ENCODE peak calls at places on chromosome 16, in eight cellular contexts. C is heart right ventricle; N is esophagus muscularis mucosa; M is trophoblast cell; D is CD4-positive, alpha-beta T cell; X is stomach; L is effector memory CD4-positive, alpha-beta T cell; I is Peyer's patch. F is an unnamed sample. For H3K27me3, the result is how much of the 10 kb centered on the place peaks cover.

GRCh38 chr16:57999366-57999970 is 1.0 kb downstream of the ZNF319 start:
- DNase-seq in C (no peak), M (no peak), X (no peak), N (no peak), D (no peak), I (no peak), L (no peak), F (no peak)

GRCh38 chr16:4695473-4696171 is 2.3 kb downstream of the NUDT16L1 start:
- DNase-seq in C (no peak), N (no peak), M (no peak), X (no peak), D (no peak), I (no peak), L (no peak), F (peak)

GRCh38 chr16:50088302-50088701 is 22.5 kb downstream of the HEATR3 start:
- DNase-seq in I (no peak), X (no peak), L (no peak), C (no peak), M (no peak), D (no peak), N (no peak), F (no peak)

GRCh38 chr16:75288181-75288580 is 36.8 kb upstream of the BCAR1 start:
- DNase-seq in M (no peak), I (no peak), C (no peak), X (no peak), L (no peak), D (no peak), N (no peak), F (no peak)

GRCh38 chr16:89378947-89379771 is 111.2 kb downstream of the ANKRD11 start:
- DNase-seq in C (no peak), D (no peak), I (no peak), L (no peak), X (no peak), N (no peak), M (no peak), F (no peak)

GRCh38 chr16:57143125-57143965 is 42.5 kb downstream of the PSME3IP1 start:
- DNase-seq in L (no peak), N (no peak), X (no peak), D (no peak), C (no peak), M (no peak), I (peak), F (no peak)

GRCh38 chr16:28155293-28155692 is 56.5 kb downstream of the XPO6 start:
- DNase-seq in N (no peak), C (no peak), X (no peak), I (no peak), D (no peak), L (no peak), M (no peak), F (no peak)

GRCh38 chr16:65832269-65832668 is 534.2 kb upstream of the CDH5 start:
- DNase-seq in X (no peak), M (no peak), I (no peak), C (no peak), N (no peak), L (no peak), D (no peak), F (no peak)

GRCh38 chr16:10525214-10525825 is 55.1 kb downstream of the EMP2 start:
- DNase-seq in L (no peak), D (no peak), X (no peak), I (no peak), M (peak), N (no peak), C (no peak), F (no peak)

GRCh38 chr16:53065436-53066165 is 10.8 kb downstream of the CHD9 start:
- DNase-seq in M (no peak), X (no peak), N (no peak), I (no peak), C (no peak), L (no peak), D (no peak), F (no peak)

GRCh38 chr16:12754824-12755543 is 48.7 kb downstream of the CPPED1 start:
- DNase-seq in D (no peak), L (no peak), M (peak), I (no peak), X (no peak), C (no peak), N (no peak), F (no peak)

GRCh38 chr16:10575506-10576130 is 4.8 kb downstream of the EMP2 start:
- DNase-seq in X (no peak), N (no peak), D (no peak), I (no peak), L (no peak), C (no peak), M (no peak), F (no peak)

GRCh38 chr16:83552193-83552592 is 255.6 kb upstream of the HSBP1 start:
- DNase-seq in N (no peak), M (no peak), I (no peak), L (no peak), X (no peak), C (no peak), D (no peak), F (no peak)

GRCh38 chr16:72202014-72202413 is 30.1 kb upstream of the PMFBP1 start:
- DNase-seq in N (no peak), I (no peak), C (no peak), D (no peak), M (no peak), X (no peak), L (no peak), F (no peak)

GRCh38 chr16:14289692-14290340 is 218.7 kb downstream of the MRTFB start:
- DNase-seq in N (no peak), I (no peak), C (no peak), M (peak), X (peak), D (no peak), L (no peak), F (no peak)

GRCh38 chr16:30551781-30552180 is 6.4 kb downstream of the ZNF764 start:
- DNase-seq in I (no peak), D (peak), C (no peak), L (peak), M (peak), N (no peak), X (no peak), F (no peak)

GRCh38 chr16:78576941-78577340 is 477.5 kb downstream of the WWOX start:
- DNase-seq in L (no peak), I (no peak), M (no peak), D (no peak), N (no peak), C (no peak), X (no peak), F (no peak)

GRCh38 chr16:85171004-85171808 is 58.9 kb upstream of the CIBAR2 start:
- DNase-seq in D (no peak), N (no peak), C (no peak), M (peak), X (no peak), L (no peak), I (no peak), F (no peak)

GRCh38 chr16:85168732-85169256 is 56.5 kb upstream of the CIBAR2 start:
- DNase-seq in D (no peak), X (no peak), N (no peak), C (peak), M (peak), L (no peak), I (no peak), F (peak)

GRCh38 chr16:85170066-85171003 is 58.1 kb upstream of the CIBAR2 start:
- DNase-seq in L (no peak), C (no peak), I (no peak), D (no peak), X (no peak), N (no peak), M (no peak), F (no peak)

GRCh38 chr16:85167589-85168537 is 55.6 kb upstream of the CIBAR2 start:
- DNase-seq in M (no peak), C (no peak), I (no peak), X (no peak), N (no peak), L (no peak), D (no peak), F (peak)

DNA sequence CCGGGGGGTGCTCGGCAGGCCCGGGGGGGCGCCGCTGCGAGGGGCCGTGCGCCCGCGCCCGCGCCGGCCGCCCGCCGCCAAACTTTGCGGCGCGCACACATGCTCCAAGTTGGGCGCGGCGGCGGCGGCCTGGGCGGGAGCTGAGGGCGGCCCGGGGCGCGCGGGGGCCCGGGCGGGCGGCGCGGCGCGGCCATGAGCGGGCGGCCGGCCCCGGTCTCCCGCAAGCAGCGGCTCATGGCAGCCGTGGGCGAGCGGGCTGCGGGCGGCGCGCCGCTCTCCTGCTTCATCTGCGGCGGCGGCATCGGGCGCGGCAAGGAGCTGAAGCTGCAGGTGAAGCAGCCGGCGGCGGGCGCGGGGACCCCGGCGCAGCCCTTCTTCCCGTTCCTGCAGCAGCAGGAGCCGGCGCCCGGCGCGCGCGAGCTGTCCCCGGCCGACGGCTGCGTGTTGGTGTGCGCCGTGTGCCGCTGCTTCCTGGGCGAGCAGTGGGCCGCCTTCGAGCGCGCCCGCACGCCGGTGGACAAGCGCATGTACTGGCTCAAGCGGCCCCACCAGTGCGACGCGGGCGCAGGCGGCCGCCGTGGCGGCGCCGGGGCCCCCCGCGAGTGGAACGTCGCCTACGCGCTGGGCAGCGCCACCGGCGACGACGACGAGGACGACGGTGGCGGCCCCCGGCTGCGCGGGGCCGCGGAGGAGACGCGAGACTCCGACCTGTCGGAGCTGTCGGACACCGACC is 57.2 kb upstream of the CIBAR2 start:
- DNase-seq in I (no peak), L (no peak), C (no peak), M (peak), D (no peak), N (no peak), X (no peak), F (no peak)
- H3K27me3 ChIP-seq in I (under half), L (under half), C (under half), M (under half), D (under half), N (under half), X (under half), F (under half)

DNA sequence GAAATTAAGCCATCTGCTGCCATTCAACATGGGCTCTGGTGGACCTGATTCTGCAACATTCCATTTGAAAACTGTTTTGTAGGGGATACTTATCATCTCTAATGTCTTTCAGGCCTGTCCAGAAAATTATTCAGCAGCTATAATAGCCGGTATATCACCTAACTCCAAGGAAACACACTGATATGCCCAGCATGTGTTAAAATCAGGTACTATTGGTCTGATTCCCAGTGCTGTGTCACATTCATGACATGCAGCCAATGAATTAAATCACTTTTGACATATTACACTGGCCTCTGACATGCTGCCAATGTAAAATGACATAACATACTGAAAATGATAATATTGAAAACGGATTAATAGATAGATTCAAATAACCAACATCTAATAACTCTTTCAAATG is 60.5 kb upstream of the IRX5 start:
- DNase-seq in D (no peak), L (no peak), C (no peak), I (no peak), N (no peak), M (no peak), X (no peak), F (no peak)
- H3K27me3 ChIP-seq in D (under half), L (under half), C (under half), I (under half), N (under half), M (under half), X (under half), F (under half)

GRCh38 chr16:51133130-51133529 is 17.9 kb downstream of the SALL1 start:
- DNase-seq in M (no peak), N (no peak), I (no peak), C (no peak), X (no peak), D (no peak), L (no peak), F (no peak)

GRCh38 chr16:51131619-51132018 is 19.5 kb downstream of the SALL1 start:
- DNase-seq in N (no peak), C (no peak), I (no peak), M (no peak), L (no peak), D (no peak), X (no peak), F (no peak)

GRCh38 chr16:51133691-51134090 is 17.4 kb downstream of the SALL1 start:
- DNase-seq in D (no peak), M (no peak), X (no peak), L (no peak), I (no peak), C (no peak), N (no peak), F (no peak)

GRCh38 chr16:51134269-51134812 is 16.7 kb downstream of the SALL1 start:
- DNase-seq in D (no peak), L (no peak), I (no peak), X (no peak), N (no peak), C (no peak), M (no peak), F (no peak)

DNA sequence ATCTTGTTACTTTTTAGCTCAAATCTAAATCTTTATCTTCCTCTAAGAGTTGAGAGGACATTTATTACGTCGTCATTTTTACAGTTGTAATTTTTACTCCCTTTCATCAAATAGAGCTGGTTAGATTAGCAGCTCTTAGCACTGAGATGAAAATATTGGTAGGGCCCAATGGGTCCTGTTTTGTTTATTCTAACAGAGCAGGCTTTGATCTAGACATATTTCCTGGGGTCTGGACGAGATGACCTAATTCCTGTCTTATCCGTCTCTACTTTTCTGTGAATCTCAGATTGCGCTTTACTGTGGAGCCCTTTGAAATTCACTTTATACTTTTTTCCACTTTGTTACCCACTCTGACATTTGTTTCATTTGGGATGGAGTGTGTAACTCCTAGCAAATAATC is 18.6 kb downstream of the SALL1 start:
- DNase-seq in D (no peak), M (no peak), X (no peak), C (no peak), L (no peak), N (no peak), I (no peak), F (no peak)
- H3K27me3 ChIP-seq in D (under half), M (under half), X (under half), C (half or more), L (under half), N (under half), I (under half), F (under half)

GRCh38 chr16:67647111-67647651 is 2.2 kb downstream of the CARMIL2 start:
- DNase-seq in D (no peak), M (no peak), I (no peak), C (no peak), X (no peak), L (no peak), N (no peak), F (no peak)
- H3K27me3 ChIP-seq in D (under half), M (under half), I (under half), C (half or more), X (half or more), L (under half), N (half or more), F (under half)

DNA sequence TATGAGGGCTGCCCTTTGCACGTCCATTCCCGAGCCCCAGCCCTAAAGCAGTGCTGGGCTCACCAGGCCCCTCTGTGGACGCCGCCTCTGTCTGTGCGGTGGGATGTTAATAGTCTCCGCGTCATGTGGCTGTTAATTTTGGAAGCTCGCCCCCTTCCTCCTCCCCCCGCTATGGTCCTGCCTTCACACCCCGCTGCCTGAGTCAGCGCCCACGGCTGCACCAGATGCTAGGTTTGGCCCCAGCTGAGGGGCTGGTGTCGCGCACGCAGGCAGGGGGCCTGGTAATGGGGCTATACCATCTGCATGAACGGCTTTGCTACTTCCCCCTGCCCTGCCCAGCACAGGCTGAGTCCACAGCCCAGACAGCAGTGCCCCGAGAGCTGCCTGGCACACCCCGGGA is 4.1 kb upstream of the SSTR5 start:
- DNase-seq in L (no peak), C (no peak), X (no peak), D (no peak), N (no peak), M (no peak), I (no peak), F (no peak)
- H3K27me3 ChIP-seq in L (under half), C (half or more), X (half or more), D (half or more), N (half or more), M (under half), I (under half), F (under half)

GRCh38 chr16:86002178-86002577 is 103.2 kb downstream of the IRF8 start:
- DNase-seq in I (no peak), C (no peak), N (no peak), L (no peak), D (no peak), X (no peak), M (no peak), F (no peak)
- H3K27me3 ChIP-seq in I (under half), C (under half), N (under half), L (under half), D (under half), X (under half), M (under half), F (under half)

GRCh38 chr16:3180445-3180878 is 7.5 kb upstream of the OR1F1 start:
- DNase-seq in I (no peak), X (no peak), L (no peak), D (no peak), N (no peak), M (no peak), C (no peak), F (no peak)
- H3K27me3 ChIP-seq in I (under half), X (half or more), L (under half), D (half or more), N (half or more), M (under half), C (half or more), F (half or more)

GRCh38 chr16:67155305-67156145 is 4.2 kb downstream of the TRADD start:
- DNase-seq in L (peak), N (no peak), D (peak), M (peak), C (peak), X (peak), I (peak), F (peak)
- H3K27me3 ChIP-seq in L (under half), N (under half), D (under half), M (half or more), C (under half), X (under half), I (under half), F (under half)

GRCh38 chr16:23209606-23210005 is 27.1 kb downstream of the SCNN1G start:
- DNase-seq in C (no peak), L (no peak), I (no peak), M (no peak), D (no peak), N (no peak), X (no peak), F (no peak)

GRCh38 chr16:23207485-23207884 is 24.9 kb downstream of the SCNN1G start:
- DNase-seq in L (no peak), X (no peak), M (no peak), D (no peak), N (no peak), I (no peak), C (no peak), F (no peak)

GRCh38 chr16:23202166-23202565 is 19.6 kb downstream of the SCNN1G start:
- DNase-seq in X (no peak), I (no peak), D (no peak), L (no peak), M (no peak), C (no peak), N (no peak), F (no peak)

GRCh38 chr16:23206986-23207385 is 24.4 kb downstream of the SCNN1G start:
- DNase-seq in D (no peak), M (peak), L (no peak), C (no peak), I (no peak), X (no peak), N (no peak), F (no peak)
- H3K27me3 ChIP-seq in D (under half), M (under half), L (under half), C (under half), I (under half), X (under half), N (under half), F (under half)

DNA sequence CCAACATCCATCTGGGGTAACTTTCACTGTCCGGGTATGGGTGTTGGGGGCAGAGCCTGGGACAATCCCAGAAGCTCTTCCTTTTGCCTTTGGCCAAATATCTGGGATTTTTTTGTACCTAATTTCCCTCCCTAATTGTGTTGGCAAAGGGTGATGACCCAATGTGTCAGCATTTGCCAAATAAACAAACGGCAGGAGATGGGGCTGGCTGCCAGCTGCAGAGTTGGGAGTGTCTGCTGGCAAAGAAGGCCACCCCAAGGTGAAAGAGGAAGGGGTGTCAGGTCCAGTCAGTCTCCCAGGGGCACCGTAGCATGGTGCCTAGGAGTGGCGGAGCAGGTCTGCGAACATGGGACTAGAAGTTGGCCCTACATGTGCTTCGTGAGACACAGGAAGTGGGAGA is 73.0 kb downstream of the SLC6A2 start:
- DNase-seq in N (no peak), D (no peak), C (no peak), L (no peak), M (no peak), X (no peak), I (no peak), F (no peak)
- H3K27me3 ChIP-seq in N (under half), D (under half), C (under half), L (under half), M (under half), X (under half), I (under half), F (under half)

F was measured in hepatocyte.